ENCODE peak calls at places on chromosomes 4 and X, in seven cellular contexts. One of them, this sample, is unnamed.

GRCh38 chr4:109967798-109968520 is 55.3 kb downstream of the EGF start:
- DNase-seq in choroid plexus epithelial cell: peak; percentile 23
- DNase-seq in heart left ventricle: no peak
- DNase-seq in foreskin fibroblast: peak; percentile 66
- DNase-seq in epithelial cell of esophagus: peak; percentile 93
- DNase-seq in NCI-H1417: no peak
- DNase-seq in lung microvascular endothelial cell: peak; percentile 55
- DNase-seq in this sample: no peak

GRCh38 chr4:154634058-154634457 is 21.6 kb upstream of the FGG start:
- DNase-seq in choroid plexus epithelial cell: no peak
- DNase-seq in lung microvascular endothelial cell: no peak
- DNase-seq in foreskin fibroblast: no peak
- DNase-seq in heart left ventricle: no peak
- DNase-seq in epithelial cell of esophagus: no peak
- DNase-seq in NCI-H1417: no peak
- DNase-seq in this sample: no peak

GRCh38 chr4:16114546-16114945 is 30.7 kb upstream of the PROM1 start:
- DNase-seq in NCI-H1417: no peak
- DNase-seq in choroid plexus epithelial cell: no peak
- DNase-seq in lung microvascular endothelial cell: no peak
- DNase-seq in foreskin fibroblast: no peak
- DNase-seq in epithelial cell of esophagus: no peak
- DNase-seq in heart left ventricle: no peak
- DNase-seq in this sample: no peak

GRCh38 chrX:103919336-103919682 is 43.1 kb upstream of the TMSB15B start:
- DNase-seq in foreskin fibroblast: peak; percentile 58
- DNase-seq in heart left ventricle: no peak
- DNase-seq in epithelial cell of esophagus: peak; percentile 23
- DNase-seq in lung microvascular endothelial cell: peak; percentile 49
- DNase-seq in NCI-H1417: peak; percentile 88
- DNase-seq in choroid plexus epithelial cell: peak; percentile 59
- DNase-seq in this sample: peak; percentile 74

GRCh38 chrX:107323786-107324492 is 117.5 kb downstream of the DNAAF6 start:
- DNase-seq in lung microvascular endothelial cell: no peak
- DNase-seq in heart left ventricle: no peak
- DNase-seq in choroid plexus epithelial cell: no peak
- DNase-seq in foreskin fibroblast: no peak
- DNase-seq in NCI-H1417: no peak
- DNase-seq in epithelial cell of esophagus: no peak
- DNase-seq in this sample: no peak

GRCh38 chr4:169774466-169775445 is 17.0 kb upstream of the HPF1 start:
- DNase-seq in choroid plexus epithelial cell: no peak
- DNase-seq in NCI-H1417: no peak
- DNase-seq in lung microvascular endothelial cell: peak; percentile 19
- DNase-seq in epithelial cell of esophagus: no peak
- DNase-seq in heart left ventricle: no peak
- DNase-seq in foreskin fibroblast: peak; percentile 14
- DNase-seq in this sample: no peak

GRCh38 chr4:98694076-98694475 is 35.7 kb upstream of the TSPAN5 start:
- DNase-seq in heart left ventricle: no peak
- DNase-seq in lung microvascular endothelial cell: no peak
- DNase-seq in NCI-H1417: no peak
- DNase-seq in choroid plexus epithelial cell: no peak
- DNase-seq in epithelial cell of esophagus: peak; percentile 69
- DNase-seq in foreskin fibroblast: no peak
- DNase-seq in this sample: no peak

GRCh38 chr4:151304755-151305154 is 20.6 kb downstream of the SH3D19 start:
- DNase-seq in lung microvascular endothelial cell: peak; percentile 24
- DNase-seq in epithelial cell of esophagus: peak; percentile 29
- DNase-seq in NCI-H1417: peak; percentile 25
- DNase-seq in heart left ventricle: no peak
- DNase-seq in foreskin fibroblast: peak; percentile 21
- DNase-seq in choroid plexus epithelial cell: peak; percentile 20
- DNase-seq in this sample: no peak